ENCODE peak calls at places on chromosomes 7 and 10, in six cellular contexts. Q is cardiac muscle cell, H is AG04449, K is lower leg skin, Y is adrenal gland, G is fibroblast of lung. P is an unnamed sample.

GRCh38 chr7:94177441-94177840 is 173.3 kb upstream of the BET1 start:
- DNase-seq in Q (no peak), H (no peak), K (no peak), Y (no peak), G (no peak), P (no peak)

GRCh38 chr10:74683621-74684114 is 142.7 kb upstream of the KAT6B start:
- DNase-seq in Q (peak; percentile 2), H (no peak), K (no peak), Y (no peak), G (no peak), P (no peak)

GRCh38 chr10:32984003-32984600 is 26.1 kb upstream of the ITGB1 start:
- DNase-seq in Q (no peak), H (no peak), K (no peak), Y (no peak), G (no peak), P (no peak)

GRCh38 chr10:73480158-73480557 is 15.7 kb downstream of the PPP3CB start:
- DNase-seq in Q (no peak), H (no peak), K (no peak), Y (no peak), G (peak; percentile 81), P (no peak)

GRCh38 chr10:98400482-98400881 is 14.5 kb downstream of the PYROXD2 start:
- DNase-seq in Q (no peak), H (no peak), K (no peak), Y (no peak), G (no peak), P (no peak)

GRCh38 chr7:101232141-101232821 is 5.3 kb downstream of the CLDN15 start:
- DNase-seq in Q (peak; percentile 51), H (no peak), K (no peak), Y (no peak), G (no peak), P (no peak)

GRCh38 chr7:151711906-151712771 is 164.8 kb downstream of the PRKAG2 start:
- DNase-seq in Q (no peak), H (no peak), K (no peak), Y (no peak), G (no peak), P (no peak)

GRCh38 chr7:131244259-131244852 is 83.3 kb upstream of the MKLN1 start:
- DNase-seq in Q (no peak), H (peak; percentile 81), K (peak; percentile 48), Y (peak; percentile 88), G (peak; percentile 97), P (no peak)

GRCh38 chr7:151376218-151376902 is 33.5 kb downstream of the WDR86 start:
- DNase-seq in Q (no peak), H (no peak), K (no peak), Y (no peak), G (no peak), P (no peak)

GRCh38 chr10:112137381-112137987 is 46.1 kb downstream of the GPAM start:
- DNase-seq in Q (peak; percentile 85), H (no peak), K (peak; percentile 69), Y (peak; percentile 76), G (peak; percentile 31), P (no peak)

GRCh38 chr7:41630741-41631140 is 72.1 kb downstream of the INHBA start:
- DNase-seq in Q (no peak), H (no peak), K (no peak), Y (no peak), G (no peak), P (no peak)

GRCh38 chr10:96073722-96074121 is 30.3 kb downstream of the CCNJ start:
- DNase-seq in Q (no peak), H (no peak), K (no peak), Y (no peak), G (peak; percentile 64), P (no peak)

GRCh38 chr7:16564909-16565426 is 38.3 kb downstream of the LRRC72 start:
- DNase-seq in Q (peak; percentile 75), H (peak; percentile 9), K (no peak), Y (no peak), G (peak; percentile 33), P (no peak)

GRCh38 chr10:92405006-92405924 is 114.3 kb downstream of the MARCHF5 start:
- DNase-seq in Q (no peak), H (no peak), K (no peak), Y (no peak), G (no peak), P (no peak)

GRCh38 chr10:85642421-85643170 is 724.0 kb downstream of the GRID1 start:
- DNase-seq in Q (no peak), H (peak; percentile 66), K (peak; percentile 62), Y (no peak), G (peak; percentile 77), P (no peak)

GRCh38 chr7:44381494-44382220 is 56.3 kb upstream of the CAMK2B start:
- DNase-seq in Q (no peak), H (no peak), K (peak; percentile 9), Y (no peak), G (no peak), P (peak; percentile 52)

GRCh38 chr10:47053399-47053798 is 142.2 kb downstream of the PTPN20 start:
- DNase-seq in Q (no peak), H (no peak), K (no peak), Y (no peak), G (no peak), P (peak; percentile 56)

GRCh38 chr10:71285180-71285545 is 33.9 kb upstream of the SLC29A3 start:
- DNase-seq in Q (peak; percentile 61), H (no peak), K (no peak), Y (peak; percentile 51), G (peak; percentile 16), P (no peak)

GRCh38 chr10:68212721-68213352 is 19.1 kb downstream of the ATOH7 start:
- DNase-seq in Q (peak; percentile 8), H (no peak), K (no peak), Y (no peak), G (peak; percentile 20), P (no peak)

GRCh38 chr7:155680864-155681263 is 36.4 kb downstream of the RBM33 start:
- DNase-seq in Q (no peak), H (no peak), K (no peak), Y (no peak), G (no peak), P (no peak)

GRCh38 chr7:27141591-27142561 is 1.6 kb downstream of the HOXA5 start:
- DNase-seq in Q (no peak), H (no peak), K (no peak), Y (peak; percentile 79), G (peak; percentile 23), P (peak; percentile 65)
- H3K4me3 ChIP-seq in Q (no peak overlapping the region), H (no peak overlapping the region), K (peak overlapping the region; percentile 29), Y (peak overlapping the region; percentile 91), G (peak overlapping the region; percentile 92), P (peak overlapping the region; percentile 67)

GRCh38 chr7:24392774-24393173 is 108.8 kb downstream of the NPY start:
- DNase-seq in Q (no peak), H (no peak), K (no peak), Y (no peak), G (no peak), P (no peak)
- H3K4me3 ChIP-seq in Q (no peak overlapping the region), H (no peak overlapping the region), K (no peak overlapping the region), Y (no peak overlapping the region), G (no peak overlapping the region), P (no peak overlapping the region)

GRCh38 chr7:95238252-95238938 is 85.9 kb downstream of the PON1 start:
- DNase-seq in Q (no peak), H (no peak), K (no peak), Y (no peak), G (no peak), P (no peak)
- H3K4me3 ChIP-seq in Q (no peak overlapping the region), H (no peak overlapping the region), K (no peak overlapping the region), Y (peak overlapping the region; percentile 27), G (no peak overlapping the region), P (no peak overlapping the region)

DNA sequence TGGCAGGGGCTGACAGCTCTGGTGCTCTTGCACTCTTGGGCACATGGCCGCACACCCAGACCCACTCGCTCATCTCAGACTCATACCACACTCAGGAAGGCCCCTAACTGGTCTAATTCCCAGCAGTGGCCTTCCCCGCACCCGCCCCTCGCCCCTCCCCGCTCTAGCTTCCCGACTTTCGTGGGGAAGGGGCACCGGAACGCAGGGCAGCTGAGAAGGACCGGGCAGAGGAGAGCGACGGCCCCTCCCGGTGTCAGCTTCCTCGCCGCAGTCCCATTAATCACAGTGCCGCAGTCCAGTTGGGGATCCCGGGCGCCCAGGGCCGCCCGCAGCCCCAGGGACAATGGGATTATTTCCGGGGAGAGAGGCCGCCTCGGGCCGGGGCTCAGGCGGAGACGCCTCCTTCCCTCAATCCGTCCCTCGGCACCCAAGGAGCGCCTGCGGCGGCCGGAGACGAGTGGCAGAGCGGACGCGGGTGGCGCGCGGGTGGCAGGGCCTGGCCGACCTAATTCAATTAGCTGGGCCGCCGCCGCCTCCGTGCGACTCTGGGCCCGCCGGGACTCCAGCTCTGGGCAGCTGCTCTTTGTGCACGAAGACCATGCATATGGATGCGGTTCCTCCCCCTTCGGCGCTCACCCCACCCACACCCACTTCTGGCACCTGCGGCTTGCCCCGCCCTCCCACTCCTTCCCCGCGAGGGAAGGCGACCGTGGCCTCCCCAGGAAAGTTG is 7.8 kb upstream of the TLX1 start:
- DNase-seq in Q (no peak), H (no peak), K (no peak), Y (no peak), G (no peak), P (no peak)
- H3K4me3 ChIP-seq in Q (peak overlapping the region; percentile 4), H (no peak overlapping the region), K (no peak overlapping the region), Y (no peak overlapping the region), G (no peak overlapping the region), P (peak overlapping the region; percentile 64)